ENCODE peak calls at places on chromosomes 16 and 17, in four cellular contexts. L is GM12878, Q is H1, Z is HepG2. K is an unnamed sample. For H3K36me3, the result is how much of the 10 kb centered on the place peaks cover.

GRCh38 chr16:49460786-49461470 is 87.3 kb downstream of the C16orf78 start:
- DNase-seq in L (no peak), Q (no peak), Z (no peak), K (no peak)

GRCh38 chr17:82553210-82553930 is 33.8 kb downstream of the FOXK2 start:
- DNase-seq in L (no peak), Q (no peak), Z (peak), K (no peak)

GRCh38 chr17:18261146-18261515 is 669 bp downstream of the MIEF2 start:
- DNase-seq in L (no peak), Q (no peak), Z (peak), K (no peak)

GRCh38 chr17:16101440-16101839 is 101.8 kb downstream of the TTC19 start:
- DNase-seq in L (no peak), Q (no peak), Z (no peak), K (no peak)

GRCh38 chr17:48997103-48997826 is at the start of gene IGF2BP1:
- DNase-seq in L (no peak), Q (peak), Z (peak), K (peak)

GRCh38 chr17:49708515-49709161 is 874 bp upstream of the SLC35B1 start:
- DNase-seq in L (no peak), Q (no peak), Z (no peak), K (no peak)

GRCh38 chr16:159136-159849 is 6.5 kb upstream of the HBM start:
- DNase-seq in L (no peak), Q (no peak), Z (no peak), K (no peak)

GRCh38 chr17:27241346-27241946 is 52.5 kb upstream of the WSB1 start:
- DNase-seq in L (no peak), Q (no peak), Z (no peak), K (no peak)

GRCh38 chr16:67636713-67637112 is 8.2 kb upstream of the CARMIL2 start:
- DNase-seq in L (no peak), Q (no peak), Z (no peak), K (no peak)

GRCh38 chr17:30095507-30096244 is 20.9 kb upstream of the NSRP1 start:
- DNase-seq in L (peak), Q (no peak), Z (peak), K (no peak)

GRCh38 chr17:80460286-80460881 is 16.0 kb downstream of the NPTX1 start:
- DNase-seq in L (no peak), Q (no peak), Z (no peak), K (no peak)

GRCh38 chr17:71505200-71505599 is 615.6 kb upstream of the SOX9 start:
- DNase-seq in L (no peak), Q (no peak), Z (no peak), K (no peak)

GRCh38 chr17:79952265-79952877 is 83.3 kb downstream of the TBC1D16 start:
- DNase-seq in L (no peak), Q (no peak), Z (no peak), K (no peak)

GRCh38 chr16:13139661-13140241 is 238.4 kb downstream of the SHISA9 start:
- DNase-seq in L (no peak), Q (no peak), Z (no peak), K (no peak)

GRCh38 chr17:1783834-1784611 is 22.2 kb downstream of the SERPINF1 start:
- DNase-seq in L (no peak), Q (no peak), Z (peak), K (no peak)

GRCh38 chr16:87849419-87850008 is 19.8 kb downstream of the SLC7A5 start:
- DNase-seq in L (no peak), Q (no peak), Z (no peak), K (no peak)

GRCh38 chr16:50146479-50147435 is 6.3 kb upstream of the TENT4B start:
- DNase-seq in L (no peak), Q (no peak), Z (no peak), K (no peak)

GRCh38 chr16:87348616-87349157 is 31.5 kb upstream of the C16orf95 start:
- DNase-seq in L (no peak), Q (no peak), Z (no peak), K (no peak)

GRCh38 chr16:76729525-76729924 is 452.3 kb downstream of the CNTNAP4 start:
- DNase-seq in L (no peak), Q (no peak), Z (no peak), K (no peak)

GRCh38 chr17:50221500-50222480 is 20.4 kb upstream of the COL1A1 start:
- DNase-seq in L (no peak), Q (no peak), Z (no peak), K (no peak)

GRCh38 chr16:74825941-74826340 is 51.3 kb upstream of the FA2H start:
- DNase-seq in L (no peak), Q (no peak), Z (no peak), K (no peak)

GRCh38 chr17:41904242-41904841 is 14.4 kb downstream of the ACLY start:
- DNase-seq in L (no peak), Q (no peak), Z (no peak), K (no peak)

GRCh38 chr16:66639091-66639885 is 34.8 kb downstream of the CMTM3 start:
- DNase-seq in L (no peak), Q (no peak), Z (no peak), K (no peak)

GRCh38 chr17:70644093-70644492 is 474.8 kb downstream of the KCNJ2 start:
- DNase-seq in L (no peak), Q (no peak), Z (no peak), K (no peak)

GRCh38 chr17:49469831-49470568 is 25.1 kb upstream of the NGFR start:
- DNase-seq in L (no peak), Q (no peak), Z (no peak), K (no peak)

GRCh38 chr17:78366109-78366848 is 6.4 kb upstream of the SOCS3 start:
- DNase-seq in L (no peak), Q (no peak), Z (no peak), K (no peak)

GRCh38 chr17:18992454-18993130 is 12.0 kb downstream of the FAM83G start:
- DNase-seq in L (peak), Q (no peak), Z (no peak), K (no peak)

GRCh38 chr16:2963611-2964415 is at the start of gene KREMEN2:
- DNase-seq in L (no peak), Q (no peak), Z (peak), K (no peak)

GRCh38 chr17:81454473-81454872 is 58.1 kb downstream of the ACTG1 start:
- DNase-seq in L (no peak), Q (no peak), Z (no peak), K (no peak)

GRCh38 chr16:88730632-88731607 is 24.6 kb downstream of the CTU2 start:
- DNase-seq in L (no peak), Q (no peak), Z (no peak), K (no peak)

GRCh38 chr16:63067141-63067540 is 1030.9 kb upstream of the CDH8 start:
- DNase-seq in L (no peak), Q (no peak), Z (no peak), K (peak)

DNA sequence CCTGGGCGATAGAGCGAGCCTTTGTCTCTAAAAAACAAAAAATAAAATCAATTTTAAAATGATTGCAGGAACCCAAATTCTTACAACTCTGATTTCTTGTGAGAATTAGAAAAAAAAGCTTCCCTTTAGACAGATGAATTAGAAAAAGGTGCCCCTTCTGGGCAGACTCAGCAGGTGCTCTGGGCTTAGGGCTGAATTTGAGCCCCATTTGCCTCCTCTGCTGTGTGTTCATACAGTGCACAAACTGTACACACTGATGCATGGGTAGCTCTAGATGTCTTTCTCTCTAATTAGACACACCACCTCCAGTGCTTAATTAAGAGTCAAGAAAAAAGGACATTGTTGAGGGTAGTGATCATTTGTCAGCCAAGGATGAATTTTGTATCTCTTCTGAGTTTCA is 38.5 kb upstream of the NOL11 start:
- DNase-seq in L (no peak), Q (no peak), Z (no peak), K (no peak)
- H3K4me3 ChIP-seq in L (peak), Q (no peak), Z (no peak), K (no peak)

GRCh38 chr17:39841202-39841601 is 22.9 kb downstream of the IKZF3 start:
- DNase-seq in L (no peak), Q (no peak), Z (no peak), K (no peak)

GRCh38 chr17:39835038-39835786 is 28.9 kb downstream of the IKZF3 start:
- DNase-seq in L (no peak), Q (no peak), Z (peak), K (no peak)

GRCh38 chr17:39836117-39836516 is 28.0 kb downstream of the IKZF3 start:
- DNase-seq in L (no peak), Q (no peak), Z (no peak), K (no peak)

GRCh38 chr17:39838784-39839183 is 25.3 kb downstream of the IKZF3 start:
- DNase-seq in L (no peak), Q (no peak), Z (no peak), K (no peak)

GRCh38 chr17:39838057-39838456 is 26.1 kb downstream of the IKZF3 start:
- DNase-seq in L (no peak), Q (no peak), Z (no peak), K (no peak)
- H3K36me3 ChIP-seq in L (under half), Q (under half), Z (under half), K (under half)

GRCh38 chr17:46772879-46773620 is 45.4 kb downstream of the WNT3 start:
- DNase-seq in L (no peak), Q (no peak), Z (no peak), K (no peak)

GRCh38 chr17:46770439-46770817 is 48.1 kb downstream of the WNT3 start:
- DNase-seq in L (no peak), Q (no peak), Z (peak), K (no peak)

GRCh38 chr17:46770818-46771600 is 47.5 kb downstream of the WNT3 start:
- DNase-seq in L (no peak), Q (no peak), Z (peak), K (no peak)

GRCh38 chr17:46772013-46772878 is 46.2 kb downstream of the WNT3 start:
- DNase-seq in L (no peak), Q (peak), Z (peak), K (peak)

DNA sequence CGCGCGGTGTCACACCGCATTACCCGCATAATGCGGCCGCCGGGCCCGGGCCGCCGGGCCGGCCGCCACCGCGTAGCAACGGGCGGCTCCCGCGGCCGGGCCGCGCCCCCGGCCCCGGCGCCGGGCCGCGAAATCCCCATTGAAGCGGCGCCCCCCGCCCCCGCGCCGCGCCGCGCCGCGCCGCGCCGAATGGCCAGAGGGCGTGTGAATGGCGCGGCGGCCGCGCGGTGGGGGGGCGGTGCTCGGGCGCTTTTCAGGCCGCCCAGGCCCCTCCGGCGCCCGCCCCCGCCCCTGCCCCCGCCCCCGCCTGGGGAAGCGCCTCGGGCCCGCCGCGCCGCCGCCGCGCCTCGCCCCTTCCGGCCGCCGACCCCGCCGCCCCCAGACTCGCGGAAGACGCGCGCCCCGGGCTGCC is 46.9 kb downstream of the WNT3 start:
- DNase-seq in L (no peak), Q (no peak), Z (no peak), K (no peak)
- TF ChIP-seq SUZ12 in L (no peak), Q (no peak), Z (no peak), K (no peak)

GRCh38 chr16:86212706-86213426 is 297.5 kb upstream of the FOXF1 start:
- DNase-seq in L (no peak), Q (no peak), Z (no peak), K (no peak)
- H3K4me3 ChIP-seq in L (no peak), Q (no peak), Z (no peak), K (no peak)